ENCODE peak calls at places on chromosomes 1 and 21, in seven cellular contexts. U is PC-3, Y is activated B cell treated with CpG ODN at 0.5 μM for 24 hours, P is NB4, L is SK-N-SH, M is AG04450, S is heart right ventricle. W is an unnamed sample.

GRCh38 chr1:38123356-38123755 is 76.8 kb upstream of the POU3F1 start:
- DNase-seq in U (peak), L (no peak), Y (no peak), P (no peak), S (no peak), M (no peak), W (no peak)

GRCh38 chr21:46399686-46400085 is 59.0 kb upstream of the DIP2A start:
- DNase-seq in L (no peak), M (no peak), U (no peak), P (no peak), Y (no peak), S (no peak), W (no peak)

GRCh38 chr1:219577331-219577730 is 35.6 kb downstream of the ZC3H11B start:
- DNase-seq in S (no peak), P (no peak), Y (no peak), M (no peak), L (no peak), U (no peak), W (no peak)

GRCh38 chr1:196466656-196467055 is 141.6 kb downstream of the KCNT2 start:
- DNase-seq in U (peak), M (peak), L (no peak), Y (no peak), S (no peak), P (no peak), W (no peak)

GRCh38 chr1:51344276-51344601 is 13.9 kb upstream of the TTC39A start:
- DNase-seq in M (no peak), U (no peak), Y (no peak), S (no peak), P (no peak), L (no peak), W (no peak)

GRCh38 chr1:195150768-195151167 is 1457.5 kb downstream of the KCNT2 start:
- DNase-seq in M (no peak), Y (no peak), S (no peak), P (no peak), L (no peak), U (no peak), W (no peak)

GRCh38 chr1:167748901-167749300 is 27.1 kb downstream of the MPZL1 start:
- DNase-seq in Y (no peak), M (no peak), S (no peak), P (no peak), U (no peak), L (no peak), W (no peak)

GRCh38 chr21:44425307-44425894 is 29.9 kb upstream of the LRRC3 start:
- DNase-seq in S (no peak), M (no peak), U (peak), L (no peak), Y (no peak), P (no peak), W (no peak)

GRCh38 chr1:217493290-217493689 is 137.6 kb downstream of the GPATCH2 start:
- DNase-seq in L (no peak), U (peak), Y (no peak), P (no peak), M (no peak), S (no peak), W (no peak)

GRCh38 chr21:46000731-46001641 is 19.4 kb downstream of the COL6A1 start:
- DNase-seq in L (no peak), S (peak), U (no peak), P (no peak), M (no peak), Y (no peak), W (no peak)

GRCh38 chr1:108949044-108949443 is 14.2 kb downstream of the CLCC1 start:
- DNase-seq in M (no peak), S (no peak), U (no peak), Y (no peak), P (no peak), L (no peak), W (no peak)

GRCh38 chr1:32031578-32032286 is 18.1 kb downstream of the KHDRBS1 start:
- DNase-seq in M (peak), S (no peak), L (no peak), Y (no peak), P (no peak), U (peak), W (no peak)

GRCh38 chr1:24929876-24930702 is at the start of gene RUNX3:
- DNase-seq in P (peak), S (no peak), L (peak), Y (peak), M (no peak), U (peak), W (no peak)

GRCh38 chr1:15863156-15863901 is 15.8 kb downstream of the SPEN start:
- DNase-seq in U (no peak), Y (no peak), P (no peak), L (no peak), M (no peak), S (no peak), W (no peak)

GRCh38 chr1:53732409-53732808 is 6.6 kb downstream of the GLIS1 start:
- DNase-seq in L (no peak), Y (no peak), P (no peak), S (no peak), U (no peak), M (no peak), W (no peak)

GRCh38 chr1:217238945-217239344 is 391.9 kb downstream of the GPATCH2 start:
- DNase-seq in P (no peak), Y (no peak), U (no peak), S (no peak), M (no peak), L (no peak), W (no peak)

GRCh38 chr1:110155878-110156522 is 5.7 kb downstream of the SLC6A17 start:
- DNase-seq in Y (no peak), U (peak), L (no peak), M (peak), P (peak), S (peak), W (peak)

GRCh38 chr21:46084709-46085108 is 13.2 kb upstream of the COL6A2 start:
- DNase-seq in U (peak), P (no peak), L (no peak), M (no peak), S (no peak), Y (no peak), W (no peak)

GRCh38 chr1:84156210-84156621 is 12.1 kb downstream of the PRKACB start:
- DNase-seq in L (no peak), S (no peak), Y (no peak), M (peak), U (peak), P (no peak), W (no peak)

GRCh38 chr1:43835141-43836021 is 98.2 kb upstream of the ARTN start:
- DNase-seq in U (peak), M (peak), P (peak), L (peak), S (no peak), Y (no peak), W (no peak)

GRCh38 chr1:230277201-230277771 is 148.8 kb downstream of the PGBD5 start:
- DNase-seq in P (no peak), M (no peak), L (no peak), U (no peak), Y (no peak), S (no peak), W (no peak)

GRCh38 chr1:46983416-46983815 is 40.1 kb upstream of the CYP4X1 start:
- DNase-seq in Y (no peak), S (no peak), M (no peak), P (no peak), L (no peak), U (no peak), W (no peak)

GRCh38 chr1:61322769-61323168 is 240.4 kb downstream of the NFIA start:
- DNase-seq in S (no peak), U (peak), P (no peak), L (no peak), Y (no peak), M (no peak), W (no peak)

GRCh38 chr1:95042286-95042685 is 30.5 kb downstream of the ALG14 start:
- DNase-seq in S (peak), M (no peak), P (no peak), L (no peak), U (no peak), Y (no peak), W (no peak)

GRCh38 chr1:177871633-177872562 is 98.0 kb downstream of the SEC16B start:
- DNase-seq in L (no peak), M (no peak), Y (no peak), S (no peak), U (no peak), P (no peak), W (no peak)

GRCh38 chr1:45477646-45478045 is 13.3 kb downstream of the TESK2 start:
- DNase-seq in P (no peak), L (no peak), M (no peak), U (no peak), S (no peak), Y (no peak), W (no peak)

GRCh38 chr1:244214009-244214967 is 163.2 kb downstream of the ZBTB18 start:
- DNase-seq in S (no peak), P (peak), U (peak), M (peak), Y (no peak), L (peak), W (no peak)

GRCh38 chr1:21216835-21217811 is 40.4 kb upstream of the EIF4G3 start:
- DNase-seq in M (no peak), P (peak), Y (peak), U (peak), L (peak), S (no peak), W (peak)

GRCh38 chr1:152252157-152252556 is 28.2 kb upstream of the HRNR start:
- DNase-seq in L (no peak), U (no peak), P (no peak), Y (no peak), S (no peak), M (no peak), W (no peak)

GRCh38 chr1:161304927-161305871 is 4.6 kb downstream of the MPZ start:
- DNase-seq in U (no peak), M (no peak), L (peak), S (no peak), Y (no peak), P (peak), W (no peak)

GRCh38 chr1:68571499-68571898 is 74.6 kb upstream of the DEPDC1 start:
- DNase-seq in S (no peak), P (no peak), Y (no peak), U (peak), M (no peak), L (no peak), W (no peak)

GRCh38 chr1:157969693-157970485 is 23.6 kb upstream of the KIRREL1 start:
- DNase-seq in Y (no peak), S (peak), P (peak), L (peak), U (peak), M (peak), W (peak)

GRCh38 chr1:31444725-31445448 is 31.9 kb downstream of the SERINC2 start:
- DNase-seq in M (no peak), L (no peak), P (peak), Y (no peak), S (no peak), U (no peak), W (no peak)

GRCh38 chr21:37088196-37088595 is 15.1 kb downstream of the TTC3 start:
- DNase-seq in P (no peak), S (no peak), M (no peak), Y (no peak), L (no peak), U (no peak), W (no peak)

GRCh38 chr21:37082375-37082774 is 9.3 kb downstream of the TTC3 start:
- DNase-seq in M (no peak), Y (no peak), U (no peak), L (no peak), P (no peak), S (no peak), W (no peak)

GRCh38 chr21:37082856-37083611 is 10.0 kb downstream of the TTC3 start:
- DNase-seq in M (no peak), Y (no peak), S (no peak), U (no peak), P (peak), L (no peak), W (no peak)

GRCh38 chr21:37085726-37086125 is 12.7 kb downstream of the TTC3 start:
- DNase-seq in U (no peak), L (no peak), M (no peak), P (no peak), S (no peak), Y (no peak), W (no peak)

GRCh38 chr21:37087188-37087587 is 14.1 kb downstream of the TTC3 start:
- DNase-seq in P (peak), L (no peak), Y (no peak), M (no peak), S (no peak), U (peak), W (no peak)
- TF ChIP-seq CTCF in P (peak), L (peak), Y (no peak), M (peak), S (peak), U (peak), W (peak)

GRCh38 chr1:186915555-186915954 is 86.8 kb downstream of the PLA2G4A start:
- DNase-seq in U (peak), Y (no peak), P (no peak), S (no peak), L (no peak), M (no peak), W (no peak)
- TF ChIP-seq CTCF in U (peak), Y (no peak), P (no peak), S (peak), L (peak), M (no peak), W (no peak)

GRCh38 chr1:58439946-58440345 is 106.6 kb downstream of the OMA1 start:
- DNase-seq in S (no peak), L (no peak), P (no peak), U (no peak), M (no peak), Y (no peak), W (no peak)
- TF ChIP-seq CTCF in S (no peak), L (no peak), P (no peak), U (no peak), M (no peak), Y (no peak), W (no peak)

DNA sequence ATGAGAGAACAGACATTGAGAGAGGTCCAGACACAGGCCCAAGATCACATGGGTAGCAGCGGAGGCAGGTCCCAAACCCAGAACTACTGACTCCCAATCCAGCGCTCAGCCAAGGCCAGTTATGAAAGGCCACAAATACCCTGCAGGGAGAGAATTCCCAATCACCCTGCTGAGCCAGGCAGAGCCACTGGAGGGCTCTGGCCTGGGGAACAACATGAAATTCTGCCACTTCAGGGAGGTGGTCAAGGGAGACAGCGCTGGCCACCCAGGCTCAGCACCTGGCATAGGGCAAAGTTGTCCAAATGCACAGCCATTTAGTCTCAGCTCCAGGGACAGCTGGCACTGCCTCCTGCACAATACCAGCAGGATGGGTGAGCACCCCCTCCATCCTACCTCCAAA is 27.5 kb downstream of the SLC9A1 start:
- DNase-seq in Y (no peak), U (no peak), P (no peak), S (no peak), L (no peak), M (no peak), W (no peak)
- TF ChIP-seq CTCF in Y (no peak), U (peak), P (no peak), S (peak), L (no peak), M (peak), W (peak)

GRCh38 chr1:180786633-180787032 is 126.1 kb upstream of the KIAA1614 start:
- DNase-seq in S (no peak), Y (no peak), M (no peak), U (no peak), P (peak), L (no peak), W (no peak)
- TF ChIP-seq CTCF in S (no peak), Y (no peak), M (no peak), U (no peak), P (no peak), L (no peak), W (no peak)

GRCh38 chr1:242426271-242426905 is 98.1 kb downstream of the PLD5 start:
- DNase-seq in S (no peak), U (no peak), L (no peak), M (no peak), P (no peak), Y (no peak), W (no peak)
- TF ChIP-seq CTCF in S (no peak), U (peak), L (no peak), M (no peak), P (no peak), Y (no peak), W (no peak)

GRCh38 chr1:184310157-184310819 is 76.5 kb upstream of the C1orf21 start:
- DNase-seq in M (no peak), Y (no peak), S (no peak), U (no peak), P (no peak), L (no peak), W (no peak)
- TF ChIP-seq CTCF in M (no peak), Y (no peak), S (no peak), U (no peak), P (no peak), L (no peak), W (no peak)

W was measured in progenitor cell of endocrine pancreas.